ENCODE peak calls at places on chromosomes 11 and 22, in nine cellular contexts. C, D, O, N, W, U, H, Z and P are unnamed samples.

GRCh38 chr11:31819533-31820437 is 8.7 kb upstream of the PAX6 start:
- DNase-seq in C (no peak), D (no peak), O (no peak), N (no peak), W (no peak), U (no peak), H (no peak), Z (no peak), P (no peak)

GRCh38 chr11:44923080-44923479 is 27.6 kb downstream of the TP53I11 start:
- DNase-seq in C (no peak), D (no peak), O (no peak), N (no peak), W (no peak), U (no peak), H (no peak), Z (no peak), P (no peak)

GRCh38 chr11:127919206-127920000 is 668.0 kb downstream of the ETS1 start:
- DNase-seq in C (no peak), D (peak), O (no peak), N (no peak), W (no peak), U (no peak), H (peak), Z (no peak), P (no peak)

GRCh38 chr11:8311366-8311765 is 47.7 kb upstream of the LMO1 start:
- DNase-seq in C (no peak), D (no peak), O (no peak), N (no peak), W (no peak), U (no peak), H (no peak), Z (no peak), P (no peak)

GRCh38 chr11:57751676-57752253 is at the start of gene BTBD18:
- DNase-seq in C (peak), D (no peak), O (peak), N (peak), W (peak), U (no peak), H (peak), Z (no peak), P (peak)

GRCh38 chr22:48705159-48705916 is 1122.3 kb downstream of the BRD1 start:
- DNase-seq in C (no peak), D (no peak), O (no peak), N (no peak), W (peak), U (no peak), H (no peak), Z (no peak), P (no peak)

GRCh38 chr22:23047742-23048141 is 22.6 kb upstream of the GNAZ start:
- DNase-seq in C (no peak), D (no peak), O (no peak), N (no peak), W (no peak), U (no peak), H (no peak), Z (no peak), P (no peak)

GRCh38 chr11:9704037-9704436 is 40.2 kb downstream of the SWAP70 start:
- DNase-seq in C (no peak), D (no peak), O (no peak), N (no peak), W (no peak), U (no peak), H (no peak), Z (no peak), P (no peak)

GRCh38 chr11:133964946-133965632 is 8.3 kb upstream of the IGSF9B start:
- DNase-seq in C (no peak), D (no peak), O (no peak), N (no peak), W (no peak), U (peak), H (no peak), Z (no peak), P (no peak)

GRCh38 chr11:2558402-2558801 is 113.6 kb downstream of the KCNQ1 start:
- DNase-seq in C (peak), D (no peak), O (no peak), N (no peak), W (no peak), U (no peak), H (no peak), Z (no peak), P (no peak)

GRCh38 chr11:76962583-76963416 is 71.4 kb upstream of the B3GNT6 start:
- DNase-seq in C (peak), D (no peak), O (peak), N (no peak), W (peak), U (no peak), H (no peak), Z (no peak), P (no peak)

GRCh38 chr11:29272019-29272654 is 744.7 kb downstream of the KCNA4 start:
- DNase-seq in C (no peak), D (no peak), O (no peak), N (no peak), W (no peak), U (no peak), H (peak), Z (no peak), P (no peak)

GRCh38 chr22:17250380-17251129 is 31.3 kb upstream of the ADA2 start:
- DNase-seq in C (no peak), D (no peak), O (no peak), N (no peak), W (no peak), U (no peak), H (no peak), Z (no peak), P (no peak)

GRCh38 chr11:115168229-115168671 is 336.0 kb downstream of the CADM1 start:
- DNase-seq in C (no peak), D (no peak), O (no peak), N (no peak), W (no peak), U (no peak), H (no peak), Z (no peak), P (no peak)

GRCh38 chr11:34126959-34127848 is 21.8 kb downstream of the NAT10 start:
- DNase-seq in C (no peak), D (no peak), O (no peak), N (no peak), W (no peak), U (no peak), H (no peak), Z (no peak), P (no peak)

GRCh38 chr11:30917859-30918478 is 331.8 kb upstream of the MPPED2 start:
- DNase-seq in C (no peak), D (no peak), O (no peak), N (peak), W (peak), U (no peak), H (peak), Z (no peak), P (peak)

GRCh38 chr11:127106142-127106541 is 105.6 kb upstream of the KIRREL3 start:
- DNase-seq in C (no peak), D (no peak), O (no peak), N (no peak), W (no peak), U (no peak), H (no peak), Z (no peak), P (peak)

GRCh38 chr22:35312198-35313059 is 12.7 kb downstream of the TOM1 start:
- DNase-seq in C (peak), D (no peak), O (no peak), N (no peak), W (peak), U (no peak), H (peak), Z (peak), P (no peak)

GRCh38 chr11:71210861-71211260 is 41.5 kb downstream of the SHANK2 start:
- DNase-seq in C (no peak), D (no peak), O (no peak), N (no peak), W (no peak), U (no peak), H (no peak), Z (no peak), P (no peak)

GRCh38 chr11:112113539-112114457 is 27.1 kb downstream of the SDHD start:
- DNase-seq in C (no peak), D (peak), O (no peak), N (peak), W (peak), U (no peak), H (peak), Z (no peak), P (peak)

GRCh38 chr11:27471067-27471587 is 1.5 kb downstream of the LGR4 start:
- DNase-seq in C (peak), D (no peak), O (no peak), N (peak), W (peak), U (no peak), H (no peak), Z (no peak), P (peak)

DNA sequence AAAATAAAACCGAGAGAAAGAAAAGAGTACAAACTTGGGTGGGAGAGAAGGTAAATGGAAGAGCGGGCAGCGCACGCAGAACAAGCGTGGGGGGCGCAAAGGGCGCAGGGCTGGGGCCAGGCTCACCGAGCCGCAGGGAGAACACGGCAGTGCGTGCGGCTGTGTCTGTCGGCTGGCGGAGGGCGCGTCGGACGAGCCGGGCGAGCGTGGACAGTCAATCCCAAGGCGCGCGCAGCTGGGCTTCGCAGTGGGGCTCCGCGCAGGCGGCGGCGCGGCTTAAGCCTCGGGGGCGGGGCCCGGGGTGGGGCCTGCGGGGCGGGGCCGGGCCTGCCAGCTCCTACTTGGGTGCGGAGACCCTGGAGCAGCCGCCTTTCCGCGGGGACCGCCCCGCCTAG is at the start of gene UCP2:
- DNase-seq in C (peak), D (peak), O (peak), N (peak), W (no peak), U (peak), H (no peak), Z (peak), P (peak)
- TF ChIP-seq POLR2AphosphoS5 in C (peak), D (peak), O (peak), N (peak), W (no peak), U (no peak), H (peak), Z (no peak), P (no peak)

GRCh38 chr11:64776425-64776824 is 1.9 kb downstream of the SF1 start:
- DNase-seq in C (no peak), D (no peak), O (no peak), N (no peak), W (no peak), U (no peak), H (no peak), Z (no peak), P (no peak)
- H3K4me3 ChIP-seq in C (no peak), D (peak), O (peak), N (peak), W (peak), U (peak), H (peak), Z (peak), P (peak)

GRCh38 chr11:119048644-119049043 is 8.4 kb downstream of the HYOU1 start:
- DNase-seq in C (no peak), D (no peak), O (no peak), N (no peak), W (no peak), U (no peak), H (no peak), Z (no peak), P (no peak)

GRCh38 chr11:119047205-119047604 is 9.8 kb downstream of the HYOU1 start:
- DNase-seq in C (no peak), D (no peak), O (no peak), N (no peak), W (no peak), U (no peak), H (no peak), Z (no peak), P (no peak)

GRCh38 chr11:119051440-119052162 is 5.4 kb downstream of the HYOU1 start:
- DNase-seq in C (no peak), D (no peak), O (no peak), N (no peak), W (no peak), U (no peak), H (no peak), Z (no peak), P (no peak)

GRCh38 chr11:119046489-119046888 is 10.5 kb downstream of the HYOU1 start:
- DNase-seq in C (no peak), D (no peak), O (no peak), N (no peak), W (no peak), U (no peak), H (no peak), Z (no peak), P (no peak)

DNA sequence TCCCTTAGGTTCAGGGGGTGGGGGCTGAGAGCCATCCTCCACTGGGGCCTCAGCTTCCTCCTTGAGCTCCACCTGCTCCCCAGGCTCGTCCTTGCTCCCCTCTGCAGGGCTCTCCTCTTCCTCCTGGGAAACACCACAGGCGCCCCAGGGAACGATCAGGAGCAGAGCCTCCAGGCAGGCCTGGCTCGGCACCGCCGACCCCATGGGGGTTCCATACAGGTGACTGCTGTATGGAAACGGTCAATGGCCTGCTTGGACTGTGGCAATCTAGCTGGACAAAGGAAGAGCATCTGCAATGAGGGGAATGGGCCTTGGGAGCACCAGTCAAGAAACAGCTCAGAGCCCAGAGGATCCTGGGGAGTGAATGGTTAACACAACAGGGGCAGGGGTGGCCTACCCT is 7.9 kb downstream of the HYOU1 start:
- DNase-seq in C (no peak), D (no peak), O (no peak), N (no peak), W (no peak), U (no peak), H (no peak), Z (no peak), P (no peak)
- TF ChIP-seq POLR2AphosphoS5 in C (no peak), D (no peak), O (no peak), N (no peak), W (no peak), U (no peak), H (no peak), Z (no peak), P (no peak)

DNA sequence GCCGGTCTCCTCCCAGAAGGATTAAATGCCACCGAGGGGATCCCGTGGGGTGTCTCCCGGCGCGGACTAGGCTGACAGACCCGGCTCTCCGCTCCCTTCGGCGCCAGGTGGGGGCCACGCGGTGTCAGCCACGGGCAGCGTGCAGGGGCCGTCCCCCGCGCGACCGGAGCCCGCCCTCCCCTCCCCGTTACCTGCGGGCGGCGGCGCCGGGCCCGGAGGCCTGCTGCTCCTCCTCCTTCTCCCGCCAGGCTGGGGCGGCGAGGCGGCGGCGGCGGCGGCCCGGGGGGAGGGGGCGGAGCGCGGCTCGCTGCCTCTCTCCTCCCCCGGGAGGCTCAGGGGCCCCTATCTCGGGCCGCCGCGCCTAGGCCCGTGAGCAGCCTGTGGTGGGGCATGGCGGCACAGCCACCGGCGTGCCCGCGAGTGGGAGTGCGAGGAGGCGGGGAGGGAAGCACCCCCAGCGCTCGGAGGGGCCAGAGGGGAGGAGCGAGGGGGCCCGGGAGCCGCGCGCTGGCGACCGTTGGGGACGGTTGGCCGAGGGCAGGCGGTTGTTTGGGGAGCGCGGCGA is 451 bp downstream of the ZBTB44 start:
- DNase-seq in C (peak), D (peak), O (peak), N (peak), W (peak), U (peak), H (peak), Z (peak), P (peak)
- H3K4me3 ChIP-seq in C (peak), D (peak), O (peak), N (peak), W (peak), U (peak), H (peak), Z (peak), P (peak)

DNA sequence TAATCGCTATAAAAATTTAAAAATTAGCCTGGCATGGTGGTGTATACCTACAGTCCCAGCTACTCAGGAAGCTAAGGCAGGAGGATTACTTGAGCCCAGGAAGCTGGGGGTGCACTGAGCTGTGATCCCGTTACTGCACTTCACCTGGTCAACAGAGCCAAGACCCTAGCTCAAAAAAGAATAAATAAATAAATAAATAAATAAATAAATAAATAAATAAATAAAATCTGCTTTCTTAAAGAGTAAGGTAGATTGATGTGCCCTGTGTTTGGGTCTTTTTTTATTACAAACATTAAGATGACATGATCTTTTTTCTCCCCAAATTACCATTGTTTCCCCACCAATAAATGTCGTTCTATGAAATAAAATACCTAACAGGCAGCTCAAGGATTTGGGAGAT is 114.3 kb upstream of the APOA1 start:
- DNase-seq in C (no peak), D (no peak), O (no peak), N (no peak), W (no peak), U (no peak), H (no peak), Z (no peak), P (no peak)
- TF ChIP-seq POLR2AphosphoS5 in C (no peak), D (no peak), O (no peak), N (no peak), W (no peak), U (no peak), H (no peak), Z (no peak), P (no peak)

GRCh38 chr22:41500303-41500702 is 31.4 kb downstream of the ACO2 start:
- DNase-seq in C (no peak), D (no peak), O (no peak), N (no peak), W (no peak), U (no peak), H (no peak), Z (no peak), P (no peak)

GRCh38 chr22:41501209-41501608 is 32.3 kb downstream of the ACO2 start:
- DNase-seq in C (no peak), D (no peak), O (no peak), N (no peak), W (peak), U (no peak), H (peak), Z (no peak), P (no peak)

GRCh38 chr22:41508770-41509170 is 35.5 kb downstream of the POLR3H start:
- DNase-seq in C (no peak), D (no peak), O (no peak), N (no peak), W (no peak), U (no peak), H (no peak), Z (no peak), P (no peak)

GRCh38 chr22:41507330-41508063 is 36.8 kb downstream of the POLR3H start:
- DNase-seq in C (no peak), D (no peak), O (no peak), N (no peak), W (no peak), U (no peak), H (no peak), Z (no peak), P (no peak)

DNA sequence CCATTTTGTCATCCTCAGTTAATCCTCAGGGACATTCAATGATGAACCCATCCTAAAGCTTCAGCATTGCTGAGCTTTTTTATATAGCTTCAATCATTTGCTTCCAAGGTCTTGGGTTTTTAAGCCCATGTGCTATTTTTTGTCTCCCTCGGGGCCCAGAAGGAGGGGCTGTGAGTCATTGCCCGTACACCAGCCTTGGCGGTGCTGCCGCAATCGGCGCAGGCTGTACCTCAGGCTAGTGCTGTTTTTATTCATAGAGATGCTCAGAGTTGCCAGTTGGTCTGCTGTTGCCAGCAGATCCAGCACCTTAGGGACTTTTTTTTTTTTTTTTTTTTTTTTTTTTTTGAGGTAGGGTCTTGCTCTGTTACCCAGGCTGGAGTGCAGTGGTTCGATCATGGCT is 35.5 kb downstream of the ACO2 start:
- DNase-seq in C (no peak), D (no peak), O (no peak), N (no peak), W (no peak), U (no peak), H (no peak), Z (no peak), P (no peak)
- H3K4me3 ChIP-seq in C (no peak), D (no peak), O (no peak), N (no peak), W (no peak), U (no peak), H (no peak), Z (no peak), P (no peak)

GRCh38 chr22:31440681-31441080 is 41.3 kb downstream of the DRG1 start:
- DNase-seq in C (no peak), D (no peak), O (no peak), N (no peak), W (no peak), U (no peak), H (no peak), Z (no peak), P (no peak)

GRCh38 chr22:31445642-31446041 is 44.0 kb downstream of the EIF4ENIF1 start:
- DNase-seq in C (no peak), D (no peak), O (no peak), N (no peak), W (no peak), U (no peak), H (no peak), Z (no peak), P (no peak)

GRCh38 chr22:31443516-31443915 is 44.1 kb downstream of the DRG1 start:
- DNase-seq in C (no peak), D (no peak), O (no peak), N (no peak), W (no peak), U (no peak), H (no peak), Z (no peak), P (no peak)

GRCh38 chr22:31441652-31442051 is 42.2 kb downstream of the DRG1 start:
- DNase-seq in C (no peak), D (no peak), O (no peak), N (no peak), W (no peak), U (no peak), H (no peak), Z (no peak), P (no peak)

GRCh38 chr22:31442768-31443489 is 43.5 kb downstream of the DRG1 start:
- DNase-seq in C (no peak), D (no peak), O (no peak), N (no peak), W (no peak), U (no peak), H (no peak), Z (no peak), P (no peak)
- TF ChIP-seq POLR2AphosphoS5 in C (no peak), D (no peak), O (no peak), N (no peak), W (no peak), U (no peak), H (no peak), Z (no peak), P (no peak)